ENCODE peak calls at places on chromosomes 7 and 10, in ten cellular contexts. I is naive thymus-derived CD8-positive, alpha-beta T cell; L is activated effector memory CD4-positive, alpha-beta T cell treated with Interleukin-2 at 50 U/mL for 16 hours; Z is non-pigmented ciliary epithelial cell; N is coronary artery; D is EL; X is NCI-H446; O is LoVo; U is HEK293T; R is ELR. W is an unnamed sample.

GRCh38 chr7:93981480-93981874 is 22.7 kb downstream of the BET1 start:
- DNase-seq in I (no peak), L (no peak), Z (no peak), N (no peak), D (no peak), X (no peak), O (peak), U (no peak), R (no peak), W (no peak)

GRCh38 chr7:46784746-46785145 is 797.2 kb downstream of the TNS3 start:
- DNase-seq in I (no peak), L (no peak), Z (no peak), N (no peak), D (peak), X (no peak), O (peak), U (no peak), R (peak), W (no peak)

GRCh38 chr10:89301231-89301630 is 615 bp upstream of the IFIT2 start:
- DNase-seq in I (no peak), L (no peak), Z (no peak), N (no peak), D (peak), X (no peak), O (no peak), U (no peak), R (peak), W (no peak)

GRCh38 chr10:73096041-73096451 is 620 bp downstream of the P4HA1 start:
- DNase-seq in I (peak), L (peak), Z (no peak), N (peak), D (peak), X (peak), O (peak), U (peak), R (peak), W (peak)

GRCh38 chr7:73966941-73967831 is 60.8 kb upstream of the ELN start:
- DNase-seq in I (no peak), L (no peak), Z (no peak), N (no peak), D (no peak), X (no peak), O (no peak), U (no peak), R (no peak), W (no peak)

GRCh38 chr7:151440799-151441443 is 980 bp upstream of the CRYGN start:
- DNase-seq in I (no peak), L (no peak), Z (no peak), N (peak), D (no peak), X (no peak), O (no peak), U (no peak), R (no peak), W (no peak)

GRCh38 chr10:103598654-103599115 is 105.2 kb downstream of the NEURL1 start:
- DNase-seq in I (no peak), L (no peak), Z (no peak), N (no peak), D (peak), X (peak), O (peak), U (peak), R (peak), W (peak)

GRCh38 chr10:86900955-86901354 is 56.5 kb downstream of the MMRN2 start:
- DNase-seq in I (no peak), L (no peak), Z (no peak), N (peak), D (no peak), X (peak), O (no peak), U (no peak), R (no peak), W (no peak)

GRCh38 chr10:73163096-73163495 is 4.7 kb downstream of the ECD start:
- DNase-seq in I (no peak), L (no peak), Z (no peak), N (no peak), D (peak), X (no peak), O (no peak), U (no peak), R (no peak), W (no peak)

GRCh38 chr7:151143261-151144015 is 24.1 kb downstream of the GBX1 start:
- DNase-seq in I (no peak), L (no peak), Z (no peak), N (peak), D (no peak), X (peak), O (no peak), U (no peak), R (no peak), W (no peak)

GRCh38 chr7:148501707-148502139 is 88.8 kb upstream of the C7orf33 start:
- DNase-seq in I (no peak), L (no peak), Z (no peak), N (no peak), D (no peak), X (peak), O (no peak), U (no peak), R (no peak), W (no peak)

GRCh38 chr7:24392774-24393173 is 108.8 kb downstream of the NPY start:
- DNase-seq in I (no peak), L (no peak), Z (no peak), N (no peak), D (no peak), X (no peak), O (no peak), U (no peak), R (no peak), W (no peak)